ENCODE peak calls at places on chromosomes 12 and 14, in seven cellular contexts. V is fibroblast of lung, H is AG04450, M is testis, D is psoas muscle, Y is H1, Q is A673. U is an unnamed sample.

GRCh38 chr12:21940972-21941521 is at the start of gene ABCC9:
- DNase-seq in V (peak; percentile 48), H (no peak), M (peak; percentile 39), D (peak; percentile 72), Y (peak; percentile 61), Q (peak; percentile 15), U (peak; percentile 89)

GRCh38 chr12:13534645-13535398 is 338.3 kb downstream of the EMP1 start:
- DNase-seq in V (peak; percentile 47), H (peak; percentile 10), M (peak; percentile 81), D (peak; percentile 57), Y (peak; percentile 99), Q (peak; percentile 83), U (peak; percentile 38)

GRCh38 chr12:104999347-104999685 is 13.2 kb downstream of the NOPCHAP1 start:
- DNase-seq in V (no peak), H (no peak), M (no peak), D (no peak), Y (no peak), Q (no peak), U (no peak)

GRCh38 chr12:106289196-106289681 is 13.3 kb upstream of the TCP11L2 start:
- DNase-seq in V (no peak), H (no peak), M (no peak), D (no peak), Y (no peak), Q (no peak), U (no peak)

GRCh38 chr14:92105845-92106094 is 612 bp downstream of the ATXN3 start:
- DNase-seq in V (peak; percentile 68), H (no peak), M (peak; percentile 63), D (peak; percentile 56), Y (no peak), Q (peak; percentile 55), U (peak; percentile 62)

GRCh38 chr14:74502236-74503019 is 8.9 kb downstream of the ISCA2 start:
- DNase-seq in V (peak; percentile 53), H (no peak), M (peak; percentile 60), D (no peak), Y (no peak), Q (peak; percentile 51), U (no peak)

GRCh38 chr12:1845427-1845826 is 25.1 kb downstream of the LRTM2 start:
- DNase-seq in V (no peak), H (no peak), M (no peak), D (no peak), Y (no peak), Q (no peak), U (peak; percentile 64)

GRCh38 chr12:78418919-78419318 is 445.7 kb upstream of the SYT1 start:
- DNase-seq in V (no peak), H (no peak), M (no peak), D (no peak), Y (no peak), Q (no peak), U (no peak)

GRCh38 chr12:38424436-38424835 is 107.9 kb downstream of the ALG10B start:
- DNase-seq in V (no peak), H (no peak), M (no peak), D (no peak), Y (no peak), Q (no peak), U (no peak)

GRCh38 chr14:62667515-62667914 is 377.7 kb downstream of the KCNH5 start:
- DNase-seq in V (no peak), H (no peak), M (no peak), D (no peak), Y (no peak), Q (peak; percentile 46), U (no peak)

GRCh38 chr14:49173765-49174373 is 412.3 kb downstream of the RPS29 start:
- DNase-seq in V (peak; percentile 79), H (peak; percentile 16), M (peak; percentile 88), D (no peak), Y (peak; percentile 84), Q (peak; percentile 86), U (no peak)

GRCh38 chr12:46259071-46259470 is 9.8 kb downstream of the SLC38A1 start:
- DNase-seq in V (no peak), H (no peak), M (no peak), D (no peak), Y (no peak), Q (no peak), U (no peak)

GRCh38 chr12:14577344-14577743 is 9.7 kb upstream of the PLBD1 start:
- DNase-seq in V (no peak), H (no peak), M (no peak), D (no peak), Y (no peak), Q (no peak), U (no peak)

GRCh38 chr12:503111-503761 is 43.5 kb downstream of the B4GALNT3 start:
- DNase-seq in V (no peak), H (no peak), M (no peak), D (no peak), Y (no peak), Q (peak; percentile 18), U (peak; percentile 84)

GRCh38 chr14:57834001-57834598 is 31.8 kb downstream of the SLC35F4 start:
- DNase-seq in V (no peak), H (no peak), M (no peak), D (no peak), Y (no peak), Q (no peak), U (no peak)

GRCh38 chr14:69079188-69079742 is 73.7 kb downstream of the DCAF5 start:
- DNase-seq in V (peak; percentile 76), H (peak; percentile 72), M (no peak), D (no peak), Y (no peak), Q (peak; percentile 48), U (no peak)
- H3K4me3 ChIP-seq in V (no peak overlapping the region), H (no peak overlapping the region), M (no peak overlapping the region), D (no peak overlapping the region), Y (no peak overlapping the region), Q (no peak overlapping the region), U (no peak overlapping the region)

GRCh38 chr12:53380104-53380796 is at the start of gene SP1:
- DNase-seq in V (peak; percentile 94), H (peak; percentile 83), M (peak; percentile 93), D (peak; percentile 92), Y (peak; percentile 98), Q (peak; percentile 95), U (peak; percentile 95)

GRCh38 chr12:53378705-53379388 is 1.1 kb upstream of the SP1 start:
- DNase-seq in V (no peak), H (no peak), M (no peak), D (no peak), Y (no peak), Q (no peak), U (no peak)

GRCh38 chr12:53379389-53380103 is 430 bp upstream of the SP1 start:
- DNase-seq in V (peak; percentile 100), H (peak; percentile 100), M (peak; percentile 100), D (peak; percentile 97), Y (peak; percentile 86), Q (peak; percentile 100), U (no peak)

GRCh38 chr12:53376747-53377146 is 3.2 kb upstream of the SP1 start:
- DNase-seq in V (no peak), H (no peak), M (no peak), D (no peak), Y (no peak), Q (no peak), U (no peak)

GRCh38 chr12:53378222-53378621 is 1.8 kb upstream of the SP1 start:
- DNase-seq in V (no peak), H (no peak), M (no peak), D (no peak), Y (no peak), Q (no peak), U (no peak)
- H3K4me3 ChIP-seq in V (no peak overlapping the region), H (no peak overlapping the region), M (peak overlapping the region; percentile 59), D (no peak overlapping the region), Y (no peak overlapping the region), Q (no peak overlapping the region), U (no peak overlapping the region)

GRCh38 chr14:55053500-55053899 is 2.1 kb downstream of the MAPK1IP1L start:
- DNase-seq in V (no peak), H (no peak), M (no peak), D (no peak), Y (no peak), Q (no peak), U (no peak)
- H3K4me3 ChIP-seq in V (peak overlapping the region; percentile 97), H (peak overlapping the region; percentile 99), M (no peak overlapping the region), D (peak overlapping the region; percentile 97), Y (no peak overlapping the region), Q (peak overlapping the region; percentile 93), U (no peak overlapping the region)

GRCh38 chr12:56721721-56722120 is 3.4 kb downstream of the NACA start:
- DNase-seq in V (no peak), H (no peak), M (no peak), D (no peak), Y (no peak), Q (no peak), U (no peak)

GRCh38 chr12:56723889-56724659 is 1.0 kb downstream of the NACA start:
- DNase-seq in V (peak; percentile 91), H (peak; percentile 48), M (peak; percentile 85), D (peak; percentile 62), Y (no peak), Q (peak; percentile 53), U (peak; percentile 73)

GRCh38 chr12:56722832-56723231 is 2.3 kb downstream of the NACA start:
- DNase-seq in V (no peak), H (no peak), M (no peak), D (no peak), Y (no peak), Q (no peak), U (no peak)

GRCh38 chr12:56724660-56724988 is 475 bp downstream of the NACA start:
- DNase-seq in V (no peak), H (no peak), M (peak; percentile 28), D (no peak), Y (no peak), Q (no peak), U (no peak)

GRCh38 chr12:56723352-56723751 is 1.7 kb downstream of the NACA start:
- DNase-seq in V (no peak), H (no peak), M (no peak), D (no peak), Y (no peak), Q (no peak), U (no peak)
- H3K4me3 ChIP-seq in V (peak overlapping the region; percentile 89), H (peak overlapping the region; percentile 99), M (no peak overlapping the region), D (peak overlapping the region; percentile 86), Y (peak overlapping the region; percentile 98), Q (peak overlapping the region; percentile 89), U (peak overlapping the region; percentile 76)